ENCODE peak calls at places on chromosomes 12 and 14, in six cellular contexts. U is WERI-Rb-1, C is K562, T is kidney, V is neuronal stem cell, I is fibroblast of lung. B is an unnamed sample.

GRCh38 chr12:15754233-15754632 is 35.0 kb downstream of the EPS8 start:
- DNase-seq in C (no peak), V (no peak), I (peak; percentile 71), T (no peak), U (no peak), B (no peak)

GRCh38 chr12:54054442-54055332 is 1.1 kb downstream of the HOXC4 start:
- DNase-seq in T (no peak), I (no peak), U (no peak), V (no peak), C (no peak), B (no peak)

GRCh38 chr12:84922721-84923120 is 10.1 kb upstream of the SLC6A15 start:
- DNase-seq in C (no peak), V (no peak), I (peak; percentile 3), U (no peak), T (no peak), B (no peak)

GRCh38 chr14:46819117-46819516 is 167.5 kb upstream of the RPL10L start:
- DNase-seq in I (no peak), C (no peak), V (no peak), U (no peak), T (no peak), B (no peak)

GRCh38 chr12:12883369-12884001 is 7.9 kb upstream of the GPRC5A start:
- DNase-seq in T (no peak), I (peak; percentile 87), U (no peak), V (no peak), C (peak; percentile 20), B (no peak)

GRCh38 chr12:109720152-109720855 is 6.7 kb downstream of the FAM222A start:
- DNase-seq in U (no peak), I (no peak), C (no peak), V (peak; percentile 85), T (no peak), B (no peak)

GRCh38 chr12:122250047-122250446 is 16.2 kb downstream of the VPS33A start:
- DNase-seq in U (no peak), I (no peak), T (no peak), C (no peak), V (no peak), B (no peak)

GRCh38 chr12:27595231-27595642 is 71.2 kb downstream of the PPFIBP1 start:
- DNase-seq in C (no peak), T (peak; percentile 48), U (no peak), I (peak; percentile 87), V (peak; percentile 54), B (peak; percentile 50)

GRCh38 chr12:124862768-124863408 is 776 bp downstream of the SCARB1 start:
- DNase-seq in C (peak; percentile 63), U (peak; percentile 65), T (no peak), V (no peak), I (peak; percentile 23), B (no peak)

GRCh38 chr14:70771781-70772212 is 37.5 kb downstream of the MAP3K9 start:
- DNase-seq in V (no peak), T (no peak), I (peak; percentile 42), C (no peak), U (no peak), B (no peak)

GRCh38 chr12:52317443-52318052 is 3.6 kb downstream of the KRT83 start:
- DNase-seq in C (no peak), V (no peak), U (no peak), T (no peak), I (no peak), B (no peak)

GRCh38 chr12:45369065-45369464 is 153.2 kb downstream of the ANO6 start:
- DNase-seq in I (peak; percentile 70), V (no peak), U (no peak), T (no peak), C (no peak), B (peak; percentile 29)

GRCh38 chr12:124625867-124626675 is 58.7 kb upstream of the NCOR2 start:
- DNase-seq in V (no peak), T (peak; percentile 95), U (no peak), I (peak; percentile 70), C (peak; percentile 71), B (no peak)

GRCh38 chr14:55814873-55815272 is 234.9 kb downstream of the KTN1 start:
- DNase-seq in C (no peak), I (peak; percentile 35), U (no peak), V (no peak), T (no peak), B (no peak)

GRCh38 chr14:51546099-51546498 is 105.6 kb upstream of the FRMD6 start:
- DNase-seq in U (no peak), V (no peak), C (no peak), I (no peak), T (no peak), B (no peak)

GRCh38 chr14:85093631-85094330 is 436.2 kb upstream of the FLRT2 start:
- DNase-seq in C (no peak), U (no peak), I (peak; percentile 74), T (no peak), V (no peak), B (peak; percentile 38)

GRCh38 chr12:21813751-21814150 is 39.2 kb upstream of the KCNJ8 start:
- DNase-seq in I (no peak), C (no peak), V (no peak), T (no peak), U (no peak), B (no peak)

GRCh38 chr14:58918066-58918465 is 270.4 kb upstream of the DAAM1 start:
- DNase-seq in U (no peak), V (no peak), T (no peak), C (no peak), I (peak; percentile 62), B (no peak)

GRCh38 chr12:124006582-124007170 is 33.7 kb downstream of the ZNF664 start:
- DNase-seq in C (peak; percentile 60), V (no peak), T (no peak), U (no peak), I (no peak), B (no peak)

GRCh38 chr12:41661141-41661540 is 473.0 kb downstream of the PDZRN4 start:
- DNase-seq in T (no peak), C (no peak), I (no peak), V (no peak), U (peak; percentile 46), B (no peak)

GRCh38 chr12:56629459-56630179 is 507 bp downstream of the BAZ2A start:
- DNase-seq in V (no peak), T (no peak), U (no peak), C (peak; percentile 64), I (peak; percentile 23), B (no peak)

GRCh38 chr12:130163461-130164215 is 1.4 kb downstream of the FZD10 start:
- DNase-seq in T (peak; percentile 66), V (no peak), U (no peak), C (no peak), I (no peak), B (no peak)

GRCh38 chr12:85698937-85699336 is 137.3 kb downstream of the RASSF9 start:
- DNase-seq in T (no peak), U (no peak), C (no peak), V (no peak), I (no peak), B (no peak)

GRCh38 chr12:19517583-19517982 is 78.3 kb downstream of the AEBP2 start:
- DNase-seq in I (no peak), U (no peak), V (no peak), T (no peak), C (no peak), B (no peak)

GRCh38 chr12:88245905-88246304 is 103.8 kb downstream of the TMTC3 start:
- DNase-seq in C (no peak), U (no peak), V (no peak), T (no peak), I (no peak), B (no peak)

GRCh38 chr14:63542231-63542999 is 762 bp downstream of the PPP2R5E start:
- DNase-seq in C (peak; percentile 33), V (peak; percentile 39), I (peak; percentile 21), T (peak; percentile 84), U (peak; percentile 74), B (no peak)

GRCh38 chr12:30926243-30927209 is at the start of gene TSPAN11:
- DNase-seq in V (peak; percentile 80), T (peak; percentile 76), C (no peak), I (peak; percentile 56), U (peak; percentile 89), B (no peak)

GRCh38 chr12:55072093-55072492 is 52.3 kb downstream of the NEUROD4 start:
- DNase-seq in V (no peak), T (peak; percentile 70), I (peak; percentile 5), C (no peak), U (peak; percentile 85), B (no peak)

GRCh38 chr12:124482567-124482893 is 84.9 kb downstream of the NCOR2 start:
- DNase-seq in V (no peak), C (no peak), U (no peak), I (no peak), T (peak; percentile 55), B (no peak)

GRCh38 chr12:116432321-116432750 is 126.8 kb upstream of the MAP1LC3B2 start:
- DNase-seq in C (no peak), U (no peak), T (no peak), V (no peak), I (peak; percentile 47), B (no peak)

GRCh38 chr14:54715811-54716210 is 148.9 kb downstream of the SAMD4A start:
- DNase-seq in T (no peak), I (peak; percentile 88), U (no peak), C (no peak), V (no peak), B (no peak)

DNA sequence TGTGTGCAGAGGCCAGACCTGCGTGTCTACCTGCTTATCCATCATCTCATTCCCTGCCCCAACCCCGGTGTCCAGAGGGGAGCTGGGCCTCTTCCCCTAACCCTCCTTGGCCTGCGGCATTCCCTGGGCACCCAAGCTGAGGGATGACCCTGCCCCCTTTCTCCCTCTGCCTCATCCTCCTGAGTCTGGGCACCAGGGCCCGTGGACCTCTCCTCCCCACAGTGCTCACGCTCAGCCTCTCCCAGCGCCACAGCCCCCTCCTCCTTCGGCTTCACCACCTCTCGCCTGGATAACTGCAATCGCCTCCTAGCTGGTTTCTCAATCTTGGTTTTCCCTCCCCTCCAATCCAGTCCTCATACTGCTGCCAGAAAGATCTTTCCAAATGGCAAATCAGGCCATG is 16.3 kb downstream of the IRF2BPL start:
- DNase-seq in U (no peak), C (no peak), T (no peak), I (no peak), V (no peak), B (no peak)
- H3K4me3 ChIP-seq in U (no peak overlapping the region), C (no peak overlapping the region), T (no peak overlapping the region), I (no peak overlapping the region), V (no peak overlapping the region), B (no peak overlapping the region)

DNA sequence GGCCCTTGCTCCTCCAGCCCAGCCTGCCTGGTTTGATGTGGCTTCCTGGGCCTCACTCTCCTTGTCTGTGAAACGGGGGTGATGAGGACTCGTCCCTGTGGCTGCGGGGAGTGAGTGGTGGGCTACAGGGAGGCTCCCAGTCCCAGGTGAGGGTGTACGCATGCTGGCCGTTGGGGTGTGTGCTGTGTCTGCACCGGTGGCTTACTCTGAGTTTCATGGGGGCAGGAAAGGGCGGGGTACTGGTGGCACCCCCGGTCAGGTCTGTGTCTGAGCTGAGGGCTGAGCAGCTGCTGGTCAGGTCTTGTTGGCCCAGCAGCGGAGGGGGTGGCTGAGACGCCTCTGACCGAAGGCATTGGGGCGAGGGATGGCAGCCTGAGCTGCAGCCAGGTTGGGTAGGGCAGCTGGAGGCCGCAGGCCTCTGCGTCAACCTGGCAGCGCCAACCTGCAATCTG is 11.2 kb downstream of the ULK1 start:
- DNase-seq in T (peak; percentile 68), U (no peak), V (no peak), C (no peak), I (no peak), B (no peak)
- H3K4me3 ChIP-seq in T (no peak overlapping the region), U (no peak overlapping the region), V (no peak overlapping the region), C (no peak overlapping the region), I (no peak overlapping the region), B (no peak overlapping the region)

GRCh38 chr14:102544745-102545460 is 35.3 kb upstream of the ANKRD9 start:
- DNase-seq in U (peak; percentile 92), V (no peak), C (no peak), T (no peak), I (no peak), B (no peak)
- H3K4me3 ChIP-seq in U (peak overlapping the region; percentile 69), V (no peak overlapping the region), C (no peak overlapping the region), T (no peak overlapping the region), I (no peak overlapping the region), B (no peak overlapping the region)

GRCh38 chr14:100078216-100078780 is 13.1 kb downstream of the EVL start:
- DNase-seq in I (no peak), U (no peak), C (no peak), T (no peak), V (no peak), B (no peak)
- H3K4me3 ChIP-seq in I (no peak overlapping the region), U (no peak overlapping the region), C (no peak overlapping the region), T (no peak overlapping the region), V (no peak overlapping the region), B (no peak overlapping the region)